ENCODE peak calls at places on chromosomes 6 and 20, in four cellular contexts. N, C, A and S are unnamed samples.

GRCh38 chr6:36929607-36930006 is 24.9 kb upstream of the PI16 start:
- DNase-seq in N (no peak), C (no peak), A (no peak), S (no peak)

GRCh38 chr20:35871311-35871771 is 83.0 kb downstream of the SCAND1 start:
- DNase-seq in N (peak), C (no peak), A (no peak), S (no peak)

GRCh38 chr6:169800668-169801395 is 49.4 kb downstream of the ERMARD start:
- DNase-seq in N (peak), C (peak), A (no peak), S (peak)

GRCh38 chr6:107786709-107787588 is 37.2 kb downstream of the SCML4 start:
- DNase-seq in N (no peak), C (no peak), A (no peak), S (no peak)

GRCh38 chr6:118252474-118252873 is 295.6 kb upstream of the PLN start:
- DNase-seq in N (no peak), C (no peak), A (no peak), S (no peak)

GRCh38 chr6:16243055-16243454 is 4.7 kb downstream of the GMPR start:
- DNase-seq in N (peak), C (no peak), A (no peak), S (peak)

GRCh38 chr6:44742828-44743372 is 355.4 kb downstream of the CDC5L start:
- DNase-seq in N (no peak), C (no peak), A (no peak), S (no peak)

GRCh38 chr6:157638779-157639178 is 184.3 kb upstream of the SNX9 start:
- DNase-seq in N (no peak), C (no peak), A (no peak), S (no peak)

GRCh38 chr6:96436398-96436797 is 85.2 kb upstream of the UFL1 start:
- DNase-seq in N (no peak), C (no peak), A (no peak), S (no peak)

GRCh38 chr6:12538881-12539357 is 177.6 kb upstream of the PHACTR1 start:
- DNase-seq in N (peak), C (no peak), A (no peak), S (no peak)

GRCh38 chr6:20360471-20361119 is 41.1 kb upstream of the E2F3 start:
- DNase-seq in N (no peak), C (no peak), A (no peak), S (no peak)

GRCh38 chr6:109477725-109478124 is 5.3 kb downstream of the ZBTB24 start:
- DNase-seq in N (no peak), C (no peak), A (no peak), S (no peak)

GRCh38 chr6:3193102-3193837 is 34.2 kb downstream of the TUBB2B start:
- DNase-seq in N (no peak), C (no peak), A (no peak), S (no peak)

GRCh38 chr20:9514461-9515210 is at the start of gene LAMP5:
- DNase-seq in N (peak), C (peak), A (no peak), S (peak)

GRCh38 chr6:9204171-9204570 is 768.8 kb upstream of the SLC35B3 start:
- DNase-seq in N (peak), C (no peak), A (no peak), S (no peak)

GRCh38 chr6:163756079-163756478 is 341.6 kb downstream of the QKI start:
- DNase-seq in N (no peak), C (no peak), A (no peak), S (no peak)

GRCh38 chr6:296151-297122 is 4.2 kb downstream of the DUSP22 start:
- DNase-seq in N (no peak), C (no peak), A (no peak), S (no peak)

GRCh38 chr20:62685781-62686555 is 22.7 kb upstream of the NTSR1 start:
- DNase-seq in N (no peak), C (no peak), A (peak), S (no peak)

GRCh38 chr6:90397929-90398674 is 101.5 kb upstream of the BACH2 start:
- DNase-seq in N (peak), C (no peak), A (no peak), S (no peak)

GRCh38 chr6:12957321-12958051 is 240.9 kb downstream of the PHACTR1 start:
- DNase-seq in N (peak), C (no peak), A (peak), S (peak)

GRCh38 chr6:118186676-118187567 is 279.9 kb downstream of the SLC35F1 start:
- DNase-seq in N (peak), C (no peak), A (no peak), S (no peak)

GRCh38 chr20:33647603-33648395 is 14.3 kb upstream of the C20orf144 start:
- DNase-seq in N (peak), C (no peak), A (no peak), S (no peak)

GRCh38 chr20:385448-385847 is 4.9 kb downstream of the TRIB3 start:
- DNase-seq in N (no peak), C (no peak), A (no peak), S (no peak)